ENCODE peak calls at places on chromosomes 4 and X, in six cellular contexts. One of them, this sample, is unnamed. For H3K4me1, the result is how much of the 10 kb centered on the place peaks cover.

GRCh38 chr4:17494258-17494657 is 17.6 kb downstream of the QDPR start:
- DNase-seq in breast epithelium: no peak
- DNase-seq in DND-41: no peak
- DNase-seq in PC-9: no peak
- DNase-seq in transverse colon: no peak
- DNase-seq in NT2/D1: peak
- DNase-seq in this sample: no peak

GRCh38 chrX:128781506-128781905 is 729.3 kb upstream of the ACTRT1 start:
- DNase-seq in breast epithelium: no peak
- DNase-seq in DND-41: peak
- DNase-seq in PC-9: no peak
- DNase-seq in transverse colon: peak
- DNase-seq in NT2/D1: peak
- DNase-seq in this sample: peak

GRCh38 chrX:135327299-135327698 is 18.0 kb downstream of the ETDC start:
- DNase-seq in breast epithelium: no peak
- DNase-seq in DND-41: no peak
- DNase-seq in PC-9: no peak
- DNase-seq in transverse colon: no peak
- DNase-seq in NT2/D1: no peak
- DNase-seq in this sample: no peak

GRCh38 chr4:52822583-52823477 is 39.3 kb upstream of the RASL11B start:
- DNase-seq in breast epithelium: no peak
- DNase-seq in DND-41: no peak
- DNase-seq in PC-9: peak
- DNase-seq in transverse colon: no peak
- DNase-seq in NT2/D1: no peak
- DNase-seq in this sample: no peak

GRCh38 chr4:68463796-68464195 is 16.5 kb downstream of the TMPRSS11E start:
- DNase-seq in breast epithelium: no peak
- DNase-seq in DND-41: no peak
- DNase-seq in PC-9: peak
- DNase-seq in transverse colon: no peak
- DNase-seq in NT2/D1: no peak
- DNase-seq in this sample: no peak

GRCh38 chr4:167903291-167903721 is 189.0 kb upstream of the ANXA10 start:
- DNase-seq in breast epithelium: no peak
- DNase-seq in DND-41: no peak
- DNase-seq in PC-9: no peak
- DNase-seq in transverse colon: no peak
- DNase-seq in NT2/D1: no peak
- DNase-seq in this sample: no peak

GRCh38 chr4:115850799-115851509 is 737.5 kb upstream of the NDST4 start:
- DNase-seq in breast epithelium: no peak
- DNase-seq in DND-41: no peak
- DNase-seq in PC-9: no peak
- DNase-seq in transverse colon: no peak
- DNase-seq in NT2/D1: no peak
- DNase-seq in this sample: no peak

GRCh38 chr4:184534511-184535391 is 60.4 kb upstream of the IRF2 start:
- DNase-seq in breast epithelium: no peak
- DNase-seq in DND-41: no peak
- DNase-seq in PC-9: peak
- DNase-seq in transverse colon: no peak
- DNase-seq in NT2/D1: no peak
- DNase-seq in this sample: no peak

GRCh38 chr4:39976945-39977488 is 694 bp downstream of the PDS5A start:
- DNase-seq in breast epithelium: no peak
- DNase-seq in DND-41: peak
- DNase-seq in PC-9: no peak
- DNase-seq in transverse colon: peak
- DNase-seq in NT2/D1: no peak
- DNase-seq in this sample: peak

DNA sequence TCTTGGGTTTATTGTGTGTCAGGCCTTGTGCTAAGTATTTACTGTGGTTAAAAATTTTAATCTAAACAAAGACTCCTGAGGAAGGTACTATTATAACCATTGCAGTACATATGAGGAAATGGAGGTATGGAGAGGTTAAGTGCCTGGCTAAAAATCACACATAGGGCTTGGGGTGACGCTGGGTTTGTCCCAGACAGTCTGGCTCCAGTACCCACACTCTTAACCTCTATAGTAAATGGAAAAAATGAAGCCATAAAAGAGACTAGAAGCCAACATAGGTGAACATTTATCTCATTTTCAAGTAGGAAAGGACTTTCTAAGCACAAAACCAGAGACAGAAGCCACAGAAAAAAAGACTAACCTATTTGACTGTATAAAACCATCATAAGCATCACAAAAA is 1.9 kb downstream of the FOXP3 start:
- DNase-seq in breast epithelium: no peak
- DNase-seq in DND-41: no peak
- DNase-seq in PC-9: no peak
- DNase-seq in transverse colon: no peak
- DNase-seq in NT2/D1: no peak
- DNase-seq in this sample: no peak
- H3K4me1 ChIP-seq in breast epithelium: under half
- H3K4me1 ChIP-seq in DND-41: under half
- H3K4me1 ChIP-seq in PC-9: under half
- H3K4me1 ChIP-seq in transverse colon: under half
- H3K4me1 ChIP-seq in NT2/D1: under half
- H3K4me1 ChIP-seq in this sample: under half

GRCh38 chrX:154380787-154381186 is 1.7 kb downstream of the EMD start:
- DNase-seq in breast epithelium: no peak
- DNase-seq in DND-41: no peak
- DNase-seq in PC-9: no peak
- DNase-seq in transverse colon: no peak
- DNase-seq in NT2/D1: no peak
- DNase-seq in this sample: no peak
- H3K4me1 ChIP-seq in breast epithelium: under half
- H3K4me1 ChIP-seq in DND-41: under half
- H3K4me1 ChIP-seq in PC-9: under half
- H3K4me1 ChIP-seq in transverse colon: under half
- H3K4me1 ChIP-seq in NT2/D1: under half
- H3K4me1 ChIP-seq in this sample: under half

DNA sequence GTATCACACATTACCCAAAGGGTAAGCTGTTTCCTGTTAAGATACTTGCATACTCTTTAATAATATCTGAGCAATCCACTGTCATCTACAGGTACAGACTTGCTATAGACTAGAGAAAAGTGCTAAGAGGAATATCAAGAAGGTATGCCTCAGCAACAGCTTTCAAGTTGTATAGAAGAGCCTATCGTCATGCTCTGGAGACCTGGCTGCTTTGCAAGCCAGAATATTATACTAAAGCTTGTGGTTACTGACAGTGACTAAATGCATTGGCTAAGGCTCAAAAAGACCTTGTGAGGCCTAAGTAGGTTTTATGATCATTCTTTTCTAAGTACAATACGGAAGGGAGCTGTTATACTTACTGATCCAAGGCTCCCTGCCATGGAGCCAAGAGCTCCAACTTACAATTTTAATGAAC is 11.3 kb downstream of the LAMP2 start:
- DNase-seq in breast epithelium: no peak
- DNase-seq in DND-41: peak
- DNase-seq in PC-9: no peak
- DNase-seq in transverse colon: no peak
- DNase-seq in NT2/D1: no peak
- DNase-seq in this sample: no peak
- H3K4me1 ChIP-seq in breast epithelium: under half
- H3K4me1 ChIP-seq in DND-41: half or more
- H3K4me1 ChIP-seq in PC-9: under half
- H3K4me1 ChIP-seq in transverse colon: under half
- H3K4me1 ChIP-seq in NT2/D1: under half
- H3K4me1 ChIP-seq in this sample: under half

GRCh38 chr4:7575426-7575825 is 140.7 kb upstream of the PSAPL1 start:
- DNase-seq in breast epithelium: no peak
- DNase-seq in DND-41: no peak
- DNase-seq in PC-9: no peak
- DNase-seq in transverse colon: no peak
- DNase-seq in NT2/D1: no peak
- DNase-seq in this sample: no peak

GRCh38 chr4:7573692-7574091 is 139.0 kb upstream of the PSAPL1 start:
- DNase-seq in breast epithelium: no peak
- DNase-seq in DND-41: no peak
- DNase-seq in PC-9: no peak
- DNase-seq in transverse colon: no peak
- DNase-seq in NT2/D1: no peak
- DNase-seq in this sample: no peak

GRCh38 chr4:7570156-7570778 is 135.5 kb upstream of the PSAPL1 start:
- DNase-seq in breast epithelium: no peak
- DNase-seq in DND-41: no peak
- DNase-seq in PC-9: no peak
- DNase-seq in transverse colon: no peak
- DNase-seq in NT2/D1: no peak
- DNase-seq in this sample: no peak

GRCh38 chr4:7571001-7571400 is 136.3 kb upstream of the PSAPL1 start:
- DNase-seq in breast epithelium: no peak
- DNase-seq in DND-41: no peak
- DNase-seq in PC-9: no peak
- DNase-seq in transverse colon: no peak
- DNase-seq in NT2/D1: no peak
- DNase-seq in this sample: no peak

DNA sequence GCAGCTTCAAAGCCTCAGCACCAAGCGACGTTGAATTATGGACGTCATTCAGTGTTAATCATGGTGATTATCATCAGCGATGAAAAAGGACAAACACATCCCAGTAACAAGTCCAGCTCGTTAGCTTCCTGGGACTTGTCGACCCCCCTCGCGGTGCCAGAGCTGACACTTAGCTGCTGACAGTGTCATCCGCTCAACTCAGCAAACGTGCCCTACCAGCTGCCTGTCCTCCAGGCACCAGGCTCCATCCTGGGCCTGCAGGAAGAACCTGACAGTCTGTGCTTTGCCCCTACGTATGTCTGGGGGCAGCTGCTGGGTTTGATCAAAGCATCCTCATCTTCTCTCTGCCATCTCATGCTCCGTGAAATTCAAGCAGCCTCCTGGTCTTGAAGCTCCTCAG is 137.0 kb upstream of the PSAPL1 start:
- DNase-seq in breast epithelium: no peak
- DNase-seq in DND-41: no peak
- DNase-seq in PC-9: no peak
- DNase-seq in transverse colon: no peak
- DNase-seq in NT2/D1: no peak
- DNase-seq in this sample: no peak
- H3K4me1 ChIP-seq in breast epithelium: under half
- H3K4me1 ChIP-seq in DND-41: under half
- H3K4me1 ChIP-seq in PC-9: under half
- H3K4me1 ChIP-seq in transverse colon: under half
- H3K4me1 ChIP-seq in NT2/D1: under half
- H3K4me1 ChIP-seq in this sample: under half

DNA sequence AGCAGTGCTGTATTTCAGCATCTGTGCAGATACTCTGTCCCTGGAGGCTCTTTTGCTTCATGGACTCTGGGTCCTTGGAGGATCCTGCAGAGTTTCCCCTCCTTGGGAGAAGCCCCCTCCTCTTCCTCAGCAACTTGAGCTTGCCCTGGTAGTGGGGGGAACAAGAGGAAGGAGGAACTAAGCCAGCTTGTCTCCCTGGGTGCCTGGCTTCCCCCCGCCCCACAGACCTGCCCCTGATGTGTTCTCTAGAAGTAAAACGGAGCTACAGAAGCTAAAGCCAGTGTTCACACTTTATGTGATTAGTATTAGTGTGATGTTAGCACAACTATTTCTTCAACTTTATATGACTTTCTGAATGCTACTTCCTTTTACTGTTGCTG is 10.6 kb downstream of the RGS12 start:
- DNase-seq in breast epithelium: no peak
- DNase-seq in DND-41: no peak
- DNase-seq in PC-9: no peak
- DNase-seq in transverse colon: no peak
- DNase-seq in NT2/D1: no peak
- DNase-seq in this sample: no peak
- H3K4me1 ChIP-seq in breast epithelium: under half
- H3K4me1 ChIP-seq in DND-41: under half
- H3K4me1 ChIP-seq in PC-9: under half
- H3K4me1 ChIP-seq in transverse colon: under half
- H3K4me1 ChIP-seq in NT2/D1: under half
- H3K4me1 ChIP-seq in this sample: under half

GRCh38 chr4:158540125-158540907 is 18.6 kb downstream of the RXFP1 start:
- DNase-seq in breast epithelium: no peak
- DNase-seq in DND-41: no peak
- DNase-seq in PC-9: no peak
- DNase-seq in transverse colon: no peak
- DNase-seq in NT2/D1: no peak
- DNase-seq in this sample: no peak

GRCh38 chr4:158541506-158541905 is 19.8 kb downstream of the RXFP1 start:
- DNase-seq in breast epithelium: no peak
- DNase-seq in DND-41: no peak
- DNase-seq in PC-9: no peak
- DNase-seq in transverse colon: no peak
- DNase-seq in NT2/D1: no peak
- DNase-seq in this sample: no peak

GRCh38 chr4:158538176-158538575 is 16.5 kb downstream of the RXFP1 start:
- DNase-seq in breast epithelium: no peak
- DNase-seq in DND-41: no peak
- DNase-seq in PC-9: no peak
- DNase-seq in transverse colon: no peak
- DNase-seq in NT2/D1: no peak
- DNase-seq in this sample: no peak

GRCh38 chr4:158536833-158537232 is 15.2 kb downstream of the RXFP1 start:
- DNase-seq in breast epithelium: no peak
- DNase-seq in DND-41: no peak
- DNase-seq in PC-9: no peak
- DNase-seq in transverse colon: no peak
- DNase-seq in NT2/D1: no peak
- DNase-seq in this sample: no peak

DNA sequence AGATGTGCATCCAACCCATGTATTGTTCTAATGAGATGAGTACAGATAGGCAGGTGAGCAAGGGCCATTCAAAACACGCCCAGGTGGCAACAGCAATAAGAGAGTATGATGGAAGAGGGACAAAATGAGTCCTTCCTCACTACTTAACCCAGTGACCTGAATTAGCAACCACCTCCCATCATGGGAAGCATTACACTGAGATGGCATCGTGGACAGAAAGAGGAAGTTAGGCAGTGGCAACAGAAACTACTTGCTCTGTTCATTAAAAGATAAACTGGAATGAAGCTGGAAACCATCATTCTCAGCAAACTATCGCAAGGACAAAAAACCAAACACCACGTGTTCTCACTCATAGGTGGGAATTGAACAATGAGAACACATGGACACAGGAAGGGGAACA is 17.2 kb downstream of the RXFP1 start:
- DNase-seq in breast epithelium: no peak
- DNase-seq in DND-41: no peak
- DNase-seq in PC-9: no peak
- DNase-seq in transverse colon: no peak
- DNase-seq in NT2/D1: no peak
- DNase-seq in this sample: no peak
- H3K4me1 ChIP-seq in breast epithelium: under half
- H3K4me1 ChIP-seq in DND-41: under half
- H3K4me1 ChIP-seq in PC-9: under half
- H3K4me1 ChIP-seq in transverse colon: under half
- H3K4me1 ChIP-seq in NT2/D1: under half
- H3K4me1 ChIP-seq in this sample: under half

GRCh38 chrX:36019164-36019563 is 99.6 kb downstream of the CFAP47 start:
- DNase-seq in breast epithelium: no peak
- DNase-seq in DND-41: no peak
- DNase-seq in PC-9: no peak
- DNase-seq in transverse colon: peak
- DNase-seq in NT2/D1: peak
- DNase-seq in this sample: no peak
- H3K4me1 ChIP-seq in breast epithelium: under half
- H3K4me1 ChIP-seq in DND-41: under half
- H3K4me1 ChIP-seq in PC-9: under half
- H3K4me1 ChIP-seq in transverse colon: under half
- H3K4me1 ChIP-seq in NT2/D1: under half
- H3K4me1 ChIP-seq in this sample: under half

GRCh38 chr4:118905546-118905945 is 16.9 kb downstream of the SYNPO2 start:
- DNase-seq in breast epithelium: no peak
- DNase-seq in DND-41: no peak
- DNase-seq in PC-9: no peak
- DNase-seq in transverse colon: no peak
- DNase-seq in NT2/D1: no peak
- DNase-seq in this sample: no peak
- H3K4me1 ChIP-seq in breast epithelium: under half
- H3K4me1 ChIP-seq in DND-41: under half
- H3K4me1 ChIP-seq in PC-9: under half
- H3K4me1 ChIP-seq in transverse colon: under half
- H3K4me1 ChIP-seq in NT2/D1: under half
- H3K4me1 ChIP-seq in this sample: under half